ENCODE peak calls at places on chromosomes 12 and 14, in seven cellular contexts. Z is activated naive CD8-positive, alpha-beta T cell treated with anti-CD3 and anti-CD28 coated beads, Interleukin-2, amount 50 U/mL, for 24 hours; H is H4; X is stimulated activated CD4-positive, alpha-beta T cell treated with anti-CD3 and anti-CD28 coated beads, Interleukin-15, amount 100 ng/mL, for 1 hour; S is spleen; F is amniotic stem cell; E is CD4-positive, alpha-beta T cell. M is an unnamed sample.

GRCh38 chr12:110501378-110501721 is 561 bp downstream of the VPS29 start:
- DNase-seq in Z (no peak), H (peak), X (no peak), S (no peak), F (peak), E (peak), M (no peak)

GRCh38 chr14:65359503-65359902 is 53.0 kb upstream of the FUT8 start:
- DNase-seq in Z (no peak), H (peak), X (no peak), S (no peak), F (no peak), E (no peak), M (no peak)

GRCh38 chr12:106902053-106902452 is 53.7 kb upstream of the TMEM263 start:
- DNase-seq in Z (no peak), H (no peak), X (no peak), S (no peak), F (no peak), E (no peak), M (no peak)

GRCh38 chr12:109706398-109706746 is 7.3 kb upstream of the FAM222A start:
- DNase-seq in Z (no peak), H (no peak), X (no peak), S (no peak), F (no peak), E (no peak), M (no peak)

GRCh38 chr12:45633733-45634132 is 95.8 kb upstream of the ARID2 start:
- DNase-seq in Z (no peak), H (no peak), X (no peak), S (no peak), F (no peak), E (no peak), M (no peak)

GRCh38 chr12:80226576-80226975 is 127.2 kb downstream of the OTOGL start:
- DNase-seq in Z (no peak), H (peak), X (no peak), S (no peak), F (no peak), E (no peak), M (no peak)

GRCh38 chr12:1527789-1528188 is 66.6 kb downstream of the FBXL14 start:
- DNase-seq in Z (no peak), H (peak), X (no peak), S (no peak), F (peak), E (no peak), M (no peak)

GRCh38 chr14:27409936-27410335 is 812.1 kb upstream of the NOVA1 start:
- DNase-seq in Z (no peak), H (no peak), X (no peak), S (no peak), F (no peak), E (no peak), M (no peak)

GRCh38 chr14:91872011-91872476 is 4.7 kb upstream of the TC2N start:
- DNase-seq in Z (no peak), H (no peak), X (no peak), S (no peak), F (no peak), E (peak), M (no peak)

GRCh38 chr12:116924558-116925453 is 14.1 kb downstream of the FBXW8 start:
- DNase-seq in Z (peak), H (peak), X (no peak), S (no peak), F (peak), E (peak), M (no peak)

GRCh38 chr14:100715332-100715731 is 11.4 kb upstream of the DLK1 start:
- DNase-seq in Z (no peak), H (no peak), X (no peak), S (no peak), F (no peak), E (no peak), M (no peak)

GRCh38 chr14:61474671-61475070 is 153.3 kb downstream of the PRKCH start:
- DNase-seq in Z (no peak), H (no peak), X (no peak), S (no peak), F (no peak), E (no peak), M (no peak)

GRCh38 chr12:88577537-88577936 is 2.7 kb downstream of the KITLG start:
- DNase-seq in Z (no peak), H (no peak), X (no peak), S (no peak), F (no peak), E (no peak), M (no peak)

GRCh38 chr12:25585021-25585523 is 32.0 kb upstream of the LMNTD1 start:
- DNase-seq in Z (no peak), H (peak), X (no peak), S (no peak), F (no peak), E (no peak), M (no peak)

GRCh38 chr12:45415393-45415817 is 199.5 kb downstream of the ANO6 start:
- DNase-seq in Z (peak), H (peak), X (no peak), S (no peak), F (peak), E (no peak), M (no peak)

GRCh38 chr12:14777271-14777670 is 26.0 kb downstream of the WBP11 start:
- DNase-seq in Z (no peak), H (peak), X (no peak), S (no peak), F (no peak), E (no peak), M (no peak)

GRCh38 chr12:92899388-92900001 is 29.6 kb downstream of the EEA1 start:
- DNase-seq in Z (no peak), H (peak), X (no peak), S (no peak), F (peak), E (no peak), M (no peak)

M was measured in activated CD8-positive, alpha-beta memory T cell treated with anti-CD3 and anti-CD28 coated beads for 1 hour.